ENCODE peak calls at places on chromosome 11, in eight cellular contexts. K is Calu3, M is C1 segment of cervical spinal cord, Y is non-pigmented ciliary epithelial cell, V is NCI-H187 treated with DMSO at 0.1 percent for 48 hours, C is HuH-7, F is iPS DF 19.7, S is kidney glomerular epithelial cell. W is an unnamed sample.

GRCh38 chr11:128896356-128896755 is 5.2 kb downstream of the KCNJ5 start:
- DNase-seq in K (no peak), F (no peak), M (no peak), V (no peak), C (no peak), S (no peak), Y (no peak), W (no peak)

GRCh38 chr11:72965672-72966071 is 151.5 kb downstream of the ATG16L2 start:
- DNase-seq in M (no peak), V (no peak), K (no peak), S (no peak), Y (no peak), C (no peak), F (no peak), W (no peak)

GRCh38 chr11:106077609-106078517 is at the start of gene AASDHPPT:
- DNase-seq in V (peak), S (peak), Y (no peak), K (peak), F (no peak), M (no peak), C (peak), W (peak)

GRCh38 chr11:27291954-27292641 is 70.9 kb downstream of the CCDC34 start:
- DNase-seq in M (no peak), S (no peak), K (no peak), Y (no peak), C (peak), F (no peak), V (no peak), W (no peak)

GRCh38 chr11:17921620-17922473 is 91.0 kb downstream of the SERGEF start:
- DNase-seq in S (no peak), M (no peak), V (peak), C (no peak), K (no peak), Y (peak), F (no peak), W (peak)

GRCh38 chr11:114131366-114131963 is 72.0 kb downstream of the ZBTB16 start:
- DNase-seq in F (no peak), S (no peak), Y (no peak), V (no peak), M (no peak), K (no peak), C (no peak), W (no peak)

GRCh38 chr11:8839957-8840945 is 70.7 kb upstream of the AKIP1 start:
- DNase-seq in K (peak), V (no peak), Y (no peak), C (peak), M (peak), F (no peak), S (peak), W (peak)

GRCh38 chr11:74085542-74085892 is 76.6 kb upstream of the UCP3 start:
- DNase-seq in V (no peak), C (no peak), F (no peak), Y (no peak), S (no peak), M (peak), K (no peak), W (no peak)

GRCh38 chr11:84817998-84818397 is 809.1 kb downstream of the DLG2 start:
- DNase-seq in S (no peak), Y (no peak), M (no peak), V (no peak), C (no peak), K (no peak), F (no peak), W (no peak)

GRCh38 chr11:69891421-69892236 is 72.4 kb upstream of the FGF3 start:
- DNase-seq in K (peak), V (no peak), F (no peak), Y (no peak), S (no peak), M (no peak), C (peak), W (no peak)

W was measured in myocyte.